ENCODE peak calls at places on chromosomes 11 and 22, in four cellular contexts. I, Q, C and M are unnamed samples.

GRCh38 chr11:65862941-65863888 is 3.0 kb downstream of the MUS81 start:
- DNase-seq in Q (no peak), I (no peak), C (no peak), M (no peak)

GRCh38 chr11:83681045-83681781 is 395.0 kb upstream of the CCDC90B start:
- DNase-seq in I (no peak), C (no peak), Q (no peak), M (peak; percentile 48)

GRCh38 chr11:111788051-111788450 is 21.9 kb upstream of the PPP2R1B start:
- DNase-seq in C (no peak), Q (no peak), I (no peak), M (no peak)

GRCh38 chr11:69274531-69275016 is 19.4 kb upstream of the MYEOV start:
- DNase-seq in Q (no peak), I (no peak), C (no peak), M (peak; percentile 87)

GRCh38 chr11:1873048-1873812 is 18.5 kb downstream of the PRR33 start:
- DNase-seq in Q (no peak), I (no peak), C (peak; percentile 47), M (peak; percentile 34)

GRCh38 chr11:33551051-33551450 is 149.6 kb downstream of the C11orf91 start:
- DNase-seq in C (no peak), I (no peak), Q (no peak), M (no peak)

GRCh38 chr11:37770145-37770544 is 1172.1 kb upstream of the RAG2 start:
- DNase-seq in I (no peak), Q (no peak), C (no peak), M (no peak)

GRCh38 chr22:45587638-45588481 is 83.8 kb upstream of the ATXN10 start:
- DNase-seq in C (no peak), Q (no peak), I (no peak), M (no peak)

GRCh38 chr11:112558691-112559090 is 298.0 kb upstream of the PLET1 start:
- DNase-seq in C (no peak), I (no peak), Q (no peak), M (no peak)

GRCh38 chr11:5243845-5244180 is 5.8 kb downstream of the HBG1 start:
- DNase-seq in I (no peak), C (no peak), Q (no peak), M (no peak)

GRCh38 chr11:66728760-66729385 is at the start of gene SPTBN2:
- DNase-seq in C (no peak), I (no peak), Q (no peak), M (no peak)

GRCh38 chr11:66595245-66595904 is 2.4 kb downstream of the CCS start:
- DNase-seq in Q (no peak), C (no peak), I (no peak), M (no peak)

GRCh38 chr22:19974935-19975706 is 33.5 kb upstream of the TXNRD2 start:
- DNase-seq in I (no peak), C (no peak), Q (no peak), M (no peak)

GRCh38 chr22:26483043-26483438 is 542 bp downstream of the HPS4 start:
- DNase-seq in I (no peak), C (no peak), Q (no peak), M (no peak)

GRCh38 chr11:6968816-6969215 is 42.6 kb downstream of the ZNF215 start:
- DNase-seq in Q (no peak), I (no peak), C (no peak), M (no peak)

GRCh38 chr11:75468534-75469340 is 35.7 kb upstream of the KLHL35 start:
- DNase-seq in I (no peak), C (peak; percentile 64), Q (no peak), M (no peak)

GRCh38 chr11:19087658-19088057 is 27.1 kb upstream of the MRGPRX2 start:
- DNase-seq in C (no peak), I (no peak), Q (no peak), M (no peak)

GRCh38 chr11:21814169-21814568 is 378.7 kb upstream of the ANO5 start:
- DNase-seq in C (no peak), Q (no peak), I (no peak), M (no peak)

GRCh38 chr11:117284053-117284452 is 7.1 kb upstream of the BACE1-AS start:
- DNase-seq in I (no peak), Q (no peak), C (no peak), M (no peak)

GRCh38 chr11:17989306-17989705 is 23.5 kb downstream of the SERGEF start:
- DNase-seq in I (no peak), C (no peak), Q (no peak), M (no peak)

GRCh38 chr11:95764267-95764898 is 25.2 kb downstream of the FAM76B start:
- DNase-seq in C (peak; percentile 42), I (no peak), Q (peak; percentile 27), M (peak; percentile 69)

GRCh38 chr11:72867970-72868369 is 53.8 kb downstream of the ATG16L2 start:
- DNase-seq in I (no peak), C (no peak), Q (no peak), M (no peak)

GRCh38 chr11:65429724-65430405 is 7.3 kb downstream of the NEAT1 start:
- DNase-seq in I (no peak), Q (no peak), C (no peak), M (no peak)

GRCh38 chr22:18970180-18970947 is 34.3 kb upstream of the PRODH start:
- DNase-seq in Q (no peak), I (peak; percentile 88), C (peak; percentile 85), M (no peak)

GRCh38 chr11:9527481-9528140 is 45.9 kb upstream of the WEE1 start:
- DNase-seq in Q (peak; percentile 22), I (no peak), C (no peak), M (no peak)

GRCh38 chr11:9459573-9460321 is 1.1 kb upstream of the ZNF143 start:
- DNase-seq in C (peak; percentile 29), Q (peak; percentile 22), I (no peak), M (no peak)

GRCh38 chr11:2092956-2093412 is 46.2 kb downstream of the IGF2 start:
- DNase-seq in C (peak; percentile 55), Q (no peak), I (no peak), M (no peak)

GRCh38 chr11:122601131-122602125 is 54.1 kb upstream of the UBASH3B start:
- DNase-seq in C (no peak), I (no peak), Q (no peak), M (no peak)

GRCh38 chr22:36541831-36542391 is 12.9 kb upstream of the EIF3D start:
- DNase-seq in Q (peak; percentile 64), C (no peak), I (no peak), M (no peak)
- TF ChIP-seq JUND in Q (peak; percentile 67), C (peak; percentile 78), I (no peak), M (no peak)

GRCh38 chr22:47659467-47660302 is 897.2 kb downstream of the TBC1D22A start:
- DNase-seq in Q (no peak), I (no peak), C (no peak), M (no peak)

GRCh38 chr22:47658182-47658581 is 895.7 kb downstream of the TBC1D22A start:
- DNase-seq in Q (no peak), I (no peak), C (no peak), M (no peak)

GRCh38 chr22:47665151-47665550 is 902.7 kb downstream of the TBC1D22A start:
- DNase-seq in C (no peak), I (no peak), Q (no peak), M (no peak)

GRCh38 chr22:47663615-47664605 is 901.5 kb downstream of the TBC1D22A start:
- DNase-seq in I (no peak), Q (no peak), C (no peak), M (no peak)
- TF ChIP-seq JUND in I (no peak), Q (no peak), C (no peak), M (no peak)

GRCh38 chr11:129115652-129116585 is 76.2 kb downstream of the ARHGAP32 start:
- DNase-seq in Q (peak; percentile 23), C (no peak), I (no peak), M (no peak)

GRCh38 chr11:129119036-129119435 is 73.1 kb downstream of the ARHGAP32 start:
- DNase-seq in I (no peak), C (no peak), Q (no peak), M (no peak)

DNA sequence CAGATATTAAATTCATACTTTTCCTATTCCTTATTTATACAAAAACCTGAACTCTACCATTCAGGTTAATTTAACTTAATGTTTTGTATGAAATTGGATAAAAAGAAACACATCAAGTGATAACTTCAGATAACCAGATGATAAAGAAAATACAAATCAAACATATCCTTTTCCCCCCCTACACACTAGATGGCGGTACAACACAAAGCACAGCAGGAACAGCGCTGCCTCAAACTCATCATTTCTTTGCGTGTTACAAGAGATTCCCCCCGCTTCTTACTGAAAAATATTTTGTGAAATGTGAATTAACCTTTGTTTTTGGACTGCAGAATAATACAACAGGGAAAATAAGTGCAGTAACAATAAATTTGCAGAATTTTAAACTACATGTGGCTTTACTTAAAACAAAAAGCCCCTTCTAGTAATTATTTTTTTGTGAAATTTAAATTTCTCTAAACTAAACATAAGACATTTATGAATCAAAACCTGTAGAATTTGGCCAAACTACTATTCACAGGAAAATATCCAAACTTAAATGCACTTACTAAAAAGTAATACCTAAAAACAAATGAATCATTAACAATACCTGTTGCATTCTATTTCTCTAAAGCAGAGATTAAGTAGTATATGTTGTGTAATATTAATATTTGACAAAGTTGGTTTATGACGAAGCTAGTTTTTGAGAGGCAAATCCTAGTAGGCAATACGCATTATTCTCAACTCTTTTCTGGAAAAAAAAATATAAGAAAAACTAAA is 74.4 kb downstream of the ARHGAP32 start:
- DNase-seq in I (no peak), Q (peak; percentile 63), C (peak; percentile 58), M (peak; percentile 41)
- TF ChIP-seq JUND in I (no peak), Q (no peak), C (no peak), M (no peak)

GRCh38 chr11:60993611-60994010 is 22.1 kb downstream of the CD6 start:
- DNase-seq in C (no peak), Q (no peak), I (no peak), M (no peak)
- TF ChIP-seq JUND in C (no peak), Q (no peak), I (no peak), M (no peak)

DNA sequence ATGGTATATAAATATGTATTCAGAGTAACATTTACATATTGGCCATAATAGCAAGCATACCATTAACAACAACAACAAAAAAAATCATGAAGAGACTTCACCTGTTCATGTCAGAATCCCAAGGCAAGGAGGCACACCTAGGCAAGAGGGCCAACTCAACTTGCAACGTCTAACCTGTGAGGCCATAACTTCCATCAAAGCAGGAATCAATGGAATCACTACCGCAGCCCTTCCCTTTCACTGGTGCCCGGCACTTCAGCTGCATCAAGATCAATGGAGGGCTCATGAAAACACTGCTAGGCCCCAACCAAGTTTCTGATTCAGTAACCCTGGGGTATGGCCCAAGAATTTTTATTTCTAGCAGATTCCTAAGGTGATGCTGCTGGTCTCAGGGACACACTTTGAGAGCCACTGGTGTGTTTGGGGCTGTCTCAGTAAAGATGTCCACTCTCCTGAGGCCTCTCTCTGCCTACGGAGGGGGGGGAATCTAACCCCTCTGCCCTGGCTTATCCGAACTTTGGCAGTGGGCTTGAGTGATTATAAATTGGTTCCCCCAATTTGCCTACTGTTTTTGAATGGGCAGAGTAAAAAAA is 8.0 kb downstream of the ZFTA start:
- DNase-seq in Q (no peak), I (no peak), C (no peak), M (no peak)
- TF ChIP-seq JUND in Q (no peak), I (no peak), C (no peak), M (no peak)